ENCODE peak calls at places on chromosomes 4 and X, in seven cellular contexts. One of them, this sample, is unnamed.

GRCh38 chr4:2260336-2261109 is 1.4 kb downstream of the MXD4 start:
- DNase-seq in activated CD8-positive, alpha-beta memory T cell treated with anti-CD3 and anti-CD28 coated beads for 24 hours: no peak
- DNase-seq in right cardiac atrium: peak
- DNase-seq in mucosa of gallbladder: no peak
- DNase-seq in AG09319: no peak
- DNase-seq in stimulated activated CD4-positive, alpha-beta T cell treated with anti-CD3 and anti-CD28 coated beads, TNF-alpha, amount 100 ng/mL, for 1 hour: no peak
- DNase-seq in stimulated activated CD8-positive, alpha-beta memory T cell treated with anti-CD3 and anti-CD28 coated beads, Interleukin-4, amount 100 ng/mL, for 24 hours: no peak
- DNase-seq in this sample: no peak

GRCh38 chr4:80070880-80071620 is 2.0 kb downstream of the ANTXR2 start:
- DNase-seq in mucosa of gallbladder: no peak
- DNase-seq in right cardiac atrium: no peak
- DNase-seq in stimulated activated CD8-positive, alpha-beta memory T cell treated with anti-CD3 and anti-CD28 coated beads, Interleukin-4, amount 100 ng/mL, for 24 hours: no peak
- DNase-seq in AG09319: no peak
- DNase-seq in activated CD8-positive, alpha-beta memory T cell treated with anti-CD3 and anti-CD28 coated beads for 24 hours: no peak
- DNase-seq in stimulated activated CD4-positive, alpha-beta T cell treated with anti-CD3 and anti-CD28 coated beads, TNF-alpha, amount 100 ng/mL, for 1 hour: no peak
- DNase-seq in this sample: no peak

GRCh38 chr4:24363751-24364150 is 220.6 kb downstream of the DHX15 start:
- DNase-seq in right cardiac atrium: no peak
- DNase-seq in stimulated activated CD8-positive, alpha-beta memory T cell treated with anti-CD3 and anti-CD28 coated beads, Interleukin-4, amount 100 ng/mL, for 24 hours: no peak
- DNase-seq in stimulated activated CD4-positive, alpha-beta T cell treated with anti-CD3 and anti-CD28 coated beads, TNF-alpha, amount 100 ng/mL, for 1 hour: no peak
- DNase-seq in mucosa of gallbladder: no peak
- DNase-seq in AG09319: no peak
- DNase-seq in activated CD8-positive, alpha-beta memory T cell treated with anti-CD3 and anti-CD28 coated beads for 24 hours: no peak
- DNase-seq in this sample: no peak

GRCh38 chr4:104487105-104487504 is 7.6 kb downstream of the CXXC4 start:
- DNase-seq in stimulated activated CD4-positive, alpha-beta T cell treated with anti-CD3 and anti-CD28 coated beads, TNF-alpha, amount 100 ng/mL, for 1 hour: no peak
- DNase-seq in stimulated activated CD8-positive, alpha-beta memory T cell treated with anti-CD3 and anti-CD28 coated beads, Interleukin-4, amount 100 ng/mL, for 24 hours: no peak
- DNase-seq in activated CD8-positive, alpha-beta memory T cell treated with anti-CD3 and anti-CD28 coated beads for 24 hours: no peak
- DNase-seq in AG09319: no peak
- DNase-seq in right cardiac atrium: no peak
- DNase-seq in mucosa of gallbladder: no peak
- DNase-seq in this sample: no peak

GRCh38 chr4:147173797-147174196 is 228.1 kb upstream of the TTC29 start:
- DNase-seq in mucosa of gallbladder: no peak
- DNase-seq in right cardiac atrium: no peak
- DNase-seq in AG09319: no peak
- DNase-seq in stimulated activated CD8-positive, alpha-beta memory T cell treated with anti-CD3 and anti-CD28 coated beads, Interleukin-4, amount 100 ng/mL, for 24 hours: no peak
- DNase-seq in stimulated activated CD4-positive, alpha-beta T cell treated with anti-CD3 and anti-CD28 coated beads, TNF-alpha, amount 100 ng/mL, for 1 hour: no peak
- DNase-seq in activated CD8-positive, alpha-beta memory T cell treated with anti-CD3 and anti-CD28 coated beads for 24 hours: no peak
- DNase-seq in this sample: no peak

GRCh38 chr4:140061883-140062282 is 92.1 kb downstream of the MAML3 start:
- DNase-seq in right cardiac atrium: no peak
- DNase-seq in stimulated activated CD4-positive, alpha-beta T cell treated with anti-CD3 and anti-CD28 coated beads, TNF-alpha, amount 100 ng/mL, for 1 hour: no peak
- DNase-seq in stimulated activated CD8-positive, alpha-beta memory T cell treated with anti-CD3 and anti-CD28 coated beads, Interleukin-4, amount 100 ng/mL, for 24 hours: no peak
- DNase-seq in activated CD8-positive, alpha-beta memory T cell treated with anti-CD3 and anti-CD28 coated beads for 24 hours: no peak
- DNase-seq in mucosa of gallbladder: no peak
- DNase-seq in AG09319: no peak
- DNase-seq in this sample: no peak

GRCh38 chr4:86967061-86967460 is 32.2 kb downstream of the AFF1 start:
- DNase-seq in AG09319: no peak
- DNase-seq in right cardiac atrium: no peak
- DNase-seq in stimulated activated CD4-positive, alpha-beta T cell treated with anti-CD3 and anti-CD28 coated beads, TNF-alpha, amount 100 ng/mL, for 1 hour: no peak
- DNase-seq in activated CD8-positive, alpha-beta memory T cell treated with anti-CD3 and anti-CD28 coated beads for 24 hours: no peak
- DNase-seq in mucosa of gallbladder: no peak
- DNase-seq in stimulated activated CD8-positive, alpha-beta memory T cell treated with anti-CD3 and anti-CD28 coated beads, Interleukin-4, amount 100 ng/mL, for 24 hours: no peak
- DNase-seq in this sample: no peak

GRCh38 chr4:52052475-52052780 is 1.3 kb downstream of the SPATA18 start:
- DNase-seq in stimulated activated CD4-positive, alpha-beta T cell treated with anti-CD3 and anti-CD28 coated beads, TNF-alpha, amount 100 ng/mL, for 1 hour: no peak
- DNase-seq in stimulated activated CD8-positive, alpha-beta memory T cell treated with anti-CD3 and anti-CD28 coated beads, Interleukin-4, amount 100 ng/mL, for 24 hours: no peak
- DNase-seq in AG09319: no peak
- DNase-seq in right cardiac atrium: no peak
- DNase-seq in activated CD8-positive, alpha-beta memory T cell treated with anti-CD3 and anti-CD28 coated beads for 24 hours: no peak
- DNase-seq in mucosa of gallbladder: no peak
- DNase-seq in this sample: no peak

GRCh38 chrX:113935516-113935915 is 648.4 kb upstream of the HTR2C start:
- DNase-seq in right cardiac atrium: no peak
- DNase-seq in stimulated activated CD8-positive, alpha-beta memory T cell treated with anti-CD3 and anti-CD28 coated beads, Interleukin-4, amount 100 ng/mL, for 24 hours: no peak
- DNase-seq in stimulated activated CD4-positive, alpha-beta T cell treated with anti-CD3 and anti-CD28 coated beads, TNF-alpha, amount 100 ng/mL, for 1 hour: no peak
- DNase-seq in mucosa of gallbladder: no peak
- DNase-seq in activated CD8-positive, alpha-beta memory T cell treated with anti-CD3 and anti-CD28 coated beads for 24 hours: no peak
- DNase-seq in AG09319: no peak
- DNase-seq in this sample: no peak

GRCh38 chrX:135931644-135932487 is 38.4 kb downstream of the SAGE1 start:
- DNase-seq in right cardiac atrium: peak
- DNase-seq in stimulated activated CD8-positive, alpha-beta memory T cell treated with anti-CD3 and anti-CD28 coated beads, Interleukin-4, amount 100 ng/mL, for 24 hours: peak
- DNase-seq in AG09319: peak
- DNase-seq in mucosa of gallbladder: peak
- DNase-seq in stimulated activated CD4-positive, alpha-beta T cell treated with anti-CD3 and anti-CD28 coated beads, TNF-alpha, amount 100 ng/mL, for 1 hour: peak
- DNase-seq in activated CD8-positive, alpha-beta memory T cell treated with anti-CD3 and anti-CD28 coated beads for 24 hours: peak
- DNase-seq in this sample: peak